ENCODE peak calls at places on chromosomes 13 and 19, in nine cellular contexts. E, S, G, W, J, N, X, V and B are unnamed samples.

GRCh38 chr19:46614114-46614701 is 10.7 kb downstream of the PTGIR start:
- DNase-seq in E (no peak), S (peak; percentile 71), G (peak; percentile 85), W (peak; percentile 89), J (peak; percentile 86), N (peak; percentile 78), X (peak; percentile 91), V (peak; percentile 86), B (peak; percentile 91)

GRCh38 chr13:98311200-98311548 is 134.1 kb upstream of the RNF113B start:
- DNase-seq in E (no peak), S (no peak), G (no peak), W (no peak), J (no peak), N (no peak), X (no peak), V (no peak), B (no peak)

GRCh38 chr13:58573742-58574141 is 942.2 kb downstream of the PCDH17 start:
- DNase-seq in E (no peak), S (no peak), G (no peak), W (no peak), J (no peak), N (no peak), X (no peak), V (no peak), B (no peak)

GRCh38 chr13:113305208-113305607 is 8.2 kb downstream of the LAMP1 start:
- DNase-seq in E (no peak), S (no peak), G (no peak), W (no peak), J (no peak), N (no peak), X (no peak), V (no peak), B (no peak)

GRCh38 chr13:113969311-113969972 is 4.4 kb downstream of the C13orf46 start:
- DNase-seq in E (no peak), S (no peak), G (no peak), W (no peak), J (no peak), N (no peak), X (peak; percentile 69), V (peak; percentile 13), B (no peak)

GRCh38 chr13:77918391-77919261 is at the start of gene EDNRB:
- DNase-seq in E (no peak), S (no peak), G (peak; percentile 43), W (no peak), J (peak; percentile 56), N (peak; percentile 26), X (peak; percentile 61), V (peak; percentile 41), B (peak; percentile 39)

GRCh38 chr19:33390908-33391630 is 17.6 kb downstream of the CEBPG start:
- DNase-seq in E (no peak), S (no peak), G (no peak), W (no peak), J (no peak), N (no peak), X (peak; percentile 73), V (no peak), B (no peak)

GRCh38 chr13:43838909-43839308 is 40.6 kb downstream of the CCDC122 start:
- DNase-seq in E (no peak), S (no peak), G (no peak), W (no peak), J (no peak), N (no peak), X (no peak), V (no peak), B (no peak)

GRCh38 chr13:61833228-61833627 is 417.6 kb upstream of the PCDH20 start:
- DNase-seq in E (no peak), S (no peak), G (no peak), W (no peak), J (no peak), N (no peak), X (no peak), V (no peak), B (no peak)

GRCh38 chr19:14615628-14616027 is 32.7 kb downstream of the CLEC17A start:
- DNase-seq in E (no peak), S (no peak), G (no peak), W (no peak), J (no peak), N (no peak), X (no peak), V (no peak), B (no peak)

GRCh38 chr19:39070888-39071287 is 13.3 kb upstream of the ACP7 start:
- DNase-seq in E (no peak), S (no peak), G (no peak), W (no peak), J (no peak), N (no peak), X (no peak), V (no peak), B (no peak)

GRCh38 chr19:13149628-13150186 is 468 bp downstream of the STX10 start:
- DNase-seq in E (no peak), S (no peak), G (no peak), W (peak; percentile 79), J (peak; percentile 58), N (peak; percentile 27), X (peak; percentile 89), V (peak; percentile 62), B (peak; percentile 55)

GRCh38 chr13:20882206-20882605 is 20.3 kb downstream of the XPO4 start:
- DNase-seq in E (no peak), S (no peak), G (no peak), W (no peak), J (no peak), N (no peak), X (no peak), V (no peak), B (no peak)

GRCh38 chr19:1991018-1991390 is 24.5 kb downstream of the BTBD2 start:
- DNase-seq in E (no peak), S (no peak), G (no peak), W (no peak), J (no peak), N (no peak), X (no peak), V (no peak), B (no peak)

GRCh38 chr19:2469102-2469914 is 6.6 kb upstream of the GADD45B start:
- DNase-seq in E (no peak), S (no peak), G (no peak), W (no peak), J (no peak), N (no peak), X (no peak), V (peak; percentile 60), B (no peak)

GRCh38 chr13:76816394-76816793 is 69.8 kb downstream of the KCTD12 start:
- DNase-seq in E (no peak), S (no peak), G (no peak), W (no peak), J (no peak), N (no peak), X (no peak), V (no peak), B (no peak)

GRCh38 chr13:48487968-48488367 is 44.9 kb downstream of the RCBTB2 start:
- DNase-seq in E (no peak), S (no peak), G (no peak), W (peak; percentile 40), J (no peak), N (no peak), X (no peak), V (no peak), B (no peak)

GRCh38 chr19:15469513-15470297 is 5.4 kb upstream of the RASAL3 start:
- DNase-seq in E (no peak), S (peak; percentile 25), G (no peak), W (no peak), J (no peak), N (no peak), X (peak; percentile 52), V (no peak), B (no peak)

GRCh38 chr13:65456150-65456912 is 1773.8 kb downstream of the PCDH9 start:
- DNase-seq in E (no peak), S (no peak), G (no peak), W (no peak), J (no peak), N (no peak), X (no peak), V (no peak), B (no peak)

GRCh38 chr19:34994286-34994642 is 5.9 kb upstream of the GRAMD1A start:
- DNase-seq in E (no peak), S (no peak), G (no peak), W (no peak), J (no peak), N (no peak), X (peak; percentile 49), V (no peak), B (no peak)
- H3K27ac ChIP-seq in E (peak overlapping the region; percentile 55), S (no peak overlapping the region), G (peak overlapping the region; percentile 55), W (no peak overlapping the region), J (peak overlapping the region; percentile 75), N (no peak overlapping the region), X (peak overlapping the region; percentile 75), V (peak overlapping the region; percentile 81), B (peak overlapping the region; percentile 82)

GRCh38 chr19:4103073-4103418 is 20.9 kb downstream of the MAP2K2 start:
- DNase-seq in E (no peak), S (no peak), G (no peak), W (no peak), J (no peak), N (no peak), X (no peak), V (no peak), B (no peak)
- H3K27ac ChIP-seq in E (no peak overlapping the region), S (no peak overlapping the region), G (no peak overlapping the region), W (no peak overlapping the region), J (no peak overlapping the region), N (no peak overlapping the region), X (no peak overlapping the region), V (no peak overlapping the region), B (no peak overlapping the region)

GRCh38 chr19:48397636-48398328 is 4.3 kb downstream of the GRIN2D start:
- DNase-seq in E (no peak), S (no peak), G (no peak), W (no peak), J (no peak), N (no peak), X (no peak), V (no peak), B (no peak)
- H3K27ac ChIP-seq in E (peak overlapping the region; percentile 88), S (peak overlapping the region; percentile 39), G (no peak overlapping the region), W (no peak overlapping the region), J (no peak overlapping the region), N (no peak overlapping the region), X (no peak overlapping the region), V (no peak overlapping the region), B (peak overlapping the region; percentile 30)

GRCh38 chr19:17340302-17340870 is 3.0 kb downstream of the GTPBP3 start:
- DNase-seq in E (no peak), S (no peak), G (peak; percentile 84), W (peak; percentile 85), J (no peak), N (no peak), X (no peak), V (peak; percentile 61), B (no peak)

GRCh38 chr19:17339088-17339741 is 1.9 kb downstream of the GTPBP3 start:
- DNase-seq in E (no peak), S (no peak), G (peak; percentile 65), W (peak; percentile 79), J (no peak), N (no peak), X (peak; percentile 79), V (no peak), B (no peak)

GRCh38 chr19:17336872-17337674 is at the start of gene GTPBP3:
- DNase-seq in E (peak; percentile 89), S (peak; percentile 96), G (peak; percentile 98), W (peak; percentile 99), J (peak; percentile 94), N (peak; percentile 97), X (peak; percentile 98), V (peak; percentile 96), B (peak; percentile 99)

GRCh38 chr19:17337675-17338439 is 504 bp downstream of the GTPBP3 start:
- DNase-seq in E (no peak), S (peak; percentile 33), G (peak; percentile 51), W (peak; percentile 81), J (no peak), N (no peak), X (peak; percentile 81), V (no peak), B (no peak)

GRCh38 chr19:17338440-17339078 is 1.2 kb downstream of the GTPBP3 start:
- DNase-seq in E (no peak), S (no peak), G (peak; percentile 23), W (no peak), J (no peak), N (no peak), X (peak; percentile 81), V (no peak), B (no peak)
- H3K27ac ChIP-seq in E (peak overlapping the region; percentile 98), S (peak overlapping the region; percentile 84), G (no peak overlapping the region), W (no peak overlapping the region), J (no peak overlapping the region), N (no peak overlapping the region), X (no peak overlapping the region), V (no peak overlapping the region), B (no peak overlapping the region)